ENCODE peak calls at places on chromosome 14, in nine cellular contexts. B is AG08396; E is GM04504; D is choroid plexus epithelial cell; I is occipital lobe; X is AG20443; Q is activated CD4-positive, CD25-positive, alpha-beta regulatory T cell treated with anti-CD3 and anti-CD28 coated beads, Interleukin-2, amount 50 U/mL, for 16 hours; V is stimulated activated CD4-positive, alpha-beta T cell treated with anti-CD3 and anti-CD28 coated beads, Interleukin-2, amount 100 ng/mL, for 24 hours; Z is fibroblast of pulmonary artery. O is an unnamed sample.

GRCh38 chr14:70061108-70061507 is 127.6 kb downstream of the SLC8A3 start:
- DNase-seq in E (no peak), X (no peak), B (no peak), Z (no peak), Q (no peak), I (no peak), V (no peak), D (peak), O (no peak)

GRCh38 chr14:23370221-23370620 is 2.4 kb upstream of the IL25 start:
- DNase-seq in B (no peak), V (no peak), E (no peak), I (no peak), X (no peak), Z (no peak), D (no peak), Q (no peak), O (no peak)

GRCh38 chr14:102849522-102850379 is 72.5 kb downstream of the TRAF3 start:
- DNase-seq in D (peak), Q (no peak), I (no peak), Z (peak), V (no peak), E (peak), X (peak), B (peak), O (peak)

GRCh38 chr14:102071283-102071998 is 15.4 kb downstream of the HSP90AA1 start:
- DNase-seq in I (no peak), D (peak), V (no peak), Z (peak), E (no peak), X (no peak), B (peak), Q (no peak), O (no peak)

GRCh38 chr14:99095369-99095768 is 176.6 kb downstream of the BCL11B start:
- DNase-seq in Q (no peak), Z (no peak), X (no peak), B (no peak), E (no peak), I (no peak), D (no peak), V (no peak), O (no peak)

GRCh38 chr14:77133718-77134338 is 7.8 kb downstream of the ZDHHC22 start:
- DNase-seq in Q (no peak), D (peak), E (no peak), X (peak), Z (peak), V (peak), I (no peak), B (peak), O (peak)

GRCh38 chr14:31096255-31096654 is 70.1 kb upstream of the STRN3 start:
- DNase-seq in Q (no peak), D (peak), I (no peak), E (no peak), Z (peak), V (no peak), B (no peak), X (no peak), O (no peak)

GRCh38 chr14:100730530-100730929 is 3.8 kb downstream of the DLK1 start:
- DNase-seq in I (no peak), V (no peak), Z (no peak), D (no peak), B (no peak), Q (no peak), E (no peak), X (no peak), O (no peak)

GRCh38 chr14:99278836-99279235 is 6.8 kb upstream of the BCL11B start:
- DNase-seq in Q (no peak), D (no peak), V (no peak), B (no peak), E (no peak), Z (no peak), I (no peak), X (no peak), O (no peak)

GRCh38 chr14:70317969-70318634 is 41.4 kb downstream of the COX16 start:
- DNase-seq in X (peak), V (no peak), E (peak), Q (no peak), B (peak), Z (peak), D (peak), I (no peak), O (peak)

GRCh38 chr14:76810953-76811400 is 1.7 kb downstream of the ANGEL1 start:
- DNase-seq in V (no peak), X (peak), D (peak), Q (no peak), I (peak), B (peak), Z (peak), E (no peak), O (no peak)

GRCh38 chr14:36208690-36209278 is 32.3 kb upstream of the PTCSC3 start:
- DNase-seq in D (no peak), X (no peak), Q (no peak), I (no peak), B (no peak), E (no peak), V (no peak), Z (no peak), O (no peak)

GRCh38 chr14:79464468-79464867 is 746.8 kb downstream of the DIO2 start:
- DNase-seq in I (no peak), Z (no peak), E (no peak), B (no peak), D (peak), Q (no peak), V (no peak), X (no peak), O (no peak)

GRCh38 chr14:95273041-95273978 is 46.4 kb downstream of the CLMN start:
- DNase-seq in Q (no peak), X (no peak), B (no peak), Z (no peak), D (no peak), E (no peak), I (no peak), V (no peak), O (no peak)

GRCh38 chr14:103569436-103569835 is 6.7 kb downstream of the COA8 start:
- DNase-seq in D (no peak), X (no peak), Z (no peak), Q (no peak), B (no peak), V (no peak), E (no peak), I (no peak), O (no peak)

GRCh38 chr14:104723651-104724406 is at the start of gene ADSS1:
- DNase-seq in Z (peak), I (no peak), E (no peak), D (peak), V (peak), Q (peak), X (peak), B (peak), O (peak)

GRCh38 chr14:24566318-24566717 is 9.7 kb downstream of the CTSG start:
- DNase-seq in Q (no peak), Z (no peak), V (no peak), E (no peak), I (no peak), B (no peak), X (no peak), D (no peak), O (no peak)

GRCh38 chr14:71497645-71498086 is 434.6 kb upstream of the RGS6 start:
- DNase-seq in E (peak), X (no peak), V (no peak), Z (peak), Q (no peak), I (no peak), B (no peak), D (peak), O (no peak)

GRCh38 chr14:56659361-56659760 is 79.8 kb downstream of the TMEM260 start:
- DNase-seq in I (no peak), E (no peak), X (no peak), Z (no peak), B (no peak), Q (no peak), V (no peak), D (no peak), O (no peak)

GRCh38 chr14:92861856-92862807 is 60.8 kb upstream of the CHGA start:
- DNase-seq in Q (no peak), I (no peak), B (no peak), X (no peak), E (no peak), Z (no peak), D (no peak), V (no peak), O (no peak)

GRCh38 chr14:47278233-47278842 is 397.1 kb downstream of the MDGA2 start:
- DNase-seq in E (no peak), Z (peak), B (peak), Q (no peak), V (peak), D (peak), I (no peak), X (peak), O (peak)

GRCh38 chr14:104776481-104776880 is 19.1 kb downstream of the AKT1 start:
- DNase-seq in Z (no peak), Q (no peak), I (no peak), E (no peak), X (no peak), D (no peak), V (no peak), B (no peak), O (no peak)

GRCh38 chr14:24316597-24316950 is 5.3 kb downstream of the LTB4R start:
- DNase-seq in V (no peak), Z (no peak), X (no peak), B (no peak), Q (no peak), I (no peak), D (no peak), E (no peak), O (no peak)

GRCh38 chr14:101478096-101478495 is 83.2 kb upstream of the DIO3 start:
- DNase-seq in E (no peak), D (no peak), B (no peak), X (no peak), I (no peak), V (no peak), Z (no peak), Q (no peak), O (no peak)

GRCh38 chr14:101849125-101849524 is 87.6 kb downstream of the PPP2R5C start:
- DNase-seq in I (no peak), V (no peak), E (no peak), X (no peak), Q (no peak), B (no peak), D (no peak), Z (no peak), O (no peak)

GRCh38 chr14:55580401-55581010 is 499 bp downstream of the KTN1 start:
- DNase-seq in B (peak), V (peak), X (peak), D (no peak), E (no peak), Q (no peak), Z (no peak), I (peak), O (peak)

GRCh38 chr14:95497561-95498011 is 18.9 kb downstream of the SYNE3 start:
- DNase-seq in V (no peak), I (no peak), B (no peak), Q (no peak), E (no peak), Z (no peak), X (no peak), D (no peak), O (peak)

GRCh38 chr14:101114726-101115481 is 211.4 kb upstream of the RTL1 start:
- DNase-seq in V (no peak), I (no peak), E (no peak), X (no peak), Q (no peak), B (no peak), D (no peak), Z (no peak), O (no peak)

GRCh38 chr14:68088463-68088862 is 268.9 kb downstream of the RAD51B start:
- DNase-seq in Q (no peak), Z (peak), I (no peak), D (peak), X (no peak), E (no peak), V (no peak), B (no peak), O (no peak)

GRCh38 chr14:54219281-54220121 is 177.3 kb upstream of the CDKN3 start:
- DNase-seq in B (no peak), D (no peak), V (no peak), X (no peak), I (no peak), Q (no peak), Z (no peak), E (no peak), O (no peak)

O was measured in thyroid gland.